ENCODE peak calls at places on chromosomes 5 and 9, in five cellular contexts. O, N, L, K and Y are unnamed samples.

GRCh38 chr5:150006318-150006717 is 5.8 kb downstream of the HMGXB3 start:
- DNase-seq in O (no peak), N (no peak), L (no peak), K (no peak), Y (no peak)

GRCh38 chr9:6007770-6008168 is 7.7 kb downstream of the RANBP6 start:
- DNase-seq in O (peak), N (no peak), L (peak), K (peak), Y (peak)

GRCh38 chr9:99069075-99069474 is 35.8 kb upstream of the TGFBR1 start:
- DNase-seq in O (no peak), N (no peak), L (no peak), K (no peak), Y (no peak)

GRCh38 chr9:108049026-108049591 is 559.5 kb upstream of the KLF4 start:
- DNase-seq in O (peak), N (peak), L (peak), K (no peak), Y (no peak)

GRCh38 chr9:12862596-12862995 is 87.8 kb downstream of the LURAP1L start:
- DNase-seq in O (no peak), N (peak), L (no peak), K (no peak), Y (no peak)

GRCh38 chr9:70530716-70531115 is 116.3 kb upstream of the KLF9 start:
- DNase-seq in O (no peak), N (no peak), L (no peak), K (no peak), Y (no peak)

GRCh38 chr5:10489810-10490426 is 48.2 kb downstream of the ROPN1L start:
- DNase-seq in O (no peak), N (no peak), L (no peak), K (peak), Y (no peak)

GRCh38 chr5:62488531-62488930 is 76.0 kb downstream of the IPO11 start:
- DNase-seq in O (no peak), N (no peak), L (no peak), K (no peak), Y (no peak)

GRCh38 chr9:70412678-70413426 is 1.6 kb downstream of the KLF9 start:
- DNase-seq in O (no peak), N (no peak), L (peak), K (no peak), Y (peak)

GRCh38 chr9:109315889-109316640 is 4.8 kb downstream of the EPB41L4B start:
- DNase-seq in O (no peak), N (peak), L (peak), K (no peak), Y (peak)

GRCh38 chr9:107489687-107490605 is at the start of gene KLF4:
- DNase-seq in O (peak), N (peak), L (peak), K (peak), Y (peak)